ENCODE peak calls at places on chromosomes 2 and 18, in four cellular contexts. S is IMR-90, E is adipocyte, M is GOT3. Z is an unnamed sample.

GRCh38 chr2:161427413-161428239 is 11.5 kb downstream of the TBR1 start:
- DNase-seq in S (no peak), E (no peak), M (no peak), Z (no peak)

GRCh38 chr2:56077352-56077915 is 106.4 kb upstream of the CCDC85A start:
- DNase-seq in S (peak; percentile 7), E (peak; percentile 7), M (no peak), Z (no peak)

GRCh38 chr2:216698895-216699294 is 3.5 kb upstream of the IGFBP5 start:
- DNase-seq in S (peak; percentile 84), E (peak; percentile 89), M (no peak), Z (no peak)

GRCh38 chr2:33391582-33392255 is 84.7 kb upstream of the RASGRP3 start:
- DNase-seq in S (peak; percentile 32), E (peak; percentile 83), M (no peak), Z (no peak)

GRCh38 chr2:43759195-43759594 is 14.6 kb upstream of the DYNC2LI1 start:
- DNase-seq in S (peak; percentile 73), E (peak; percentile 59), M (no peak), Z (no peak)

GRCh38 chr2:241816431-241817121 is 7.6 kb downstream of the NEU4 start:
- DNase-seq in S (no peak), E (no peak), M (no peak), Z (no peak)

GRCh38 chr18:12890500-12890899 is 6.5 kb upstream of the PTPN2 start:
- DNase-seq in S (no peak), E (no peak), M (no peak), Z (no peak)

GRCh38 chr2:233455006-233455405 is 100.7 kb downstream of the DGKD start:
- DNase-seq in S (no peak), E (no peak), M (no peak), Z (no peak)

GRCh38 chr2:12048551-12048950 is 302.1 kb downstream of the LPIN1 start:
- DNase-seq in S (no peak), E (no peak), M (no peak), Z (no peak)

GRCh38 chr2:169109502-169110409 is 40.4 kb downstream of the DHRS9 start:
- DNase-seq in S (peak; percentile 62), E (peak; percentile 76), M (no peak), Z (no peak)

GRCh38 chr2:101718993-101719571 is 21.6 kb downstream of the MAP4K4 start:
- DNase-seq in S (peak; percentile 31), E (no peak), M (no peak), Z (no peak)

GRCh38 chr2:113164930-113165585 is 8.7 kb upstream of the PSD4 start:
- DNase-seq in S (no peak), E (no peak), M (no peak), Z (no peak)

GRCh38 chr2:12970861-12971260 is 254.1 kb downstream of the TRIB2 start:
- DNase-seq in S (peak; percentile 58), E (peak; percentile 22), M (no peak), Z (no peak)

GRCh38 chr2:145032791-145033190 is 512.9 kb upstream of the ZEB2 start:
- DNase-seq in S (no peak), E (no peak), M (no peak), Z (no peak)

GRCh38 chr2:20595439-20596192 is 55.3 kb downstream of the HS1BP3 start:
- DNase-seq in S (peak; percentile 60), E (no peak), M (no peak), Z (no peak)

GRCh38 chr2:45843136-45843535 is 191.7 kb downstream of the PRKCE start:
- DNase-seq in S (no peak), E (no peak), M (no peak), Z (no peak)

GRCh38 chr2:134127496-134127895 is 126.4 kb upstream of the MGAT5 start:
- DNase-seq in S (no peak), E (no peak), M (no peak), Z (no peak)

GRCh38 chr2:223019390-223019930 is 32.5 kb upstream of the KCNE4 start:
- DNase-seq in S (no peak), E (no peak), M (no peak), Z (no peak)

GRCh38 chr2:213451542-213452256 is 167.4 kb downstream of the SPAG16 start:
- DNase-seq in S (no peak), E (no peak), M (no peak), Z (no peak)

GRCh38 chr2:80737047-80737446 is 432.5 kb upstream of the LRRTM1 start:
- DNase-seq in S (no peak), E (no peak), M (no peak), Z (no peak)

GRCh38 chr2:200578778-200579177 is 7.0 kb upstream of the AOX1 start:
- DNase-seq in S (peak; percentile 35), E (peak; percentile 28), M (peak; percentile 4), Z (no peak)